ENCODE peak calls at places on chromosomes 11 and 22, in seven cellular contexts. E is right atrium auricular region, D is BJ, O is activated B cell treated with CpG ODN at 0.5 μM for 24 hours, Z is transverse colon, P is A549, X is AG09319. C is an unnamed sample.

GRCh38 chr11:68215087-68215445 is 2.0 kb upstream of the KMT5B start:
- DNase-seq in X (no peak), O (no peak), Z (no peak), P (no peak), E (no peak), D (no peak), C (no peak)

GRCh38 chr11:61752117-61752924 is at the start of gene MYRF:
- DNase-seq in O (peak), E (no peak), X (no peak), Z (peak), D (no peak), P (no peak), C (no peak)

GRCh38 chr11:30172158-30172557 is 58.7 kb upstream of the FSHB start:
- DNase-seq in O (no peak), P (no peak), Z (no peak), D (no peak), E (no peak), X (no peak), C (no peak)

GRCh38 chr22:26766510-26767350 is 109.3 kb downstream of the MIAT start:
- DNase-seq in E (no peak), O (no peak), Z (no peak), X (no peak), P (no peak), D (no peak), C (no peak)

GRCh38 chr11:1669546-1670218 is 27.3 kb upstream of the KRTAP5-6 start:
- DNase-seq in E (no peak), O (no peak), X (no peak), Z (no peak), P (no peak), D (no peak), C (no peak)

GRCh38 chr11:62560566-62561103 is 13.1 kb downstream of the EEF1G start:
- DNase-seq in O (no peak), P (peak), X (peak), D (peak), Z (peak), E (peak), C (no peak)

GRCh38 chr11:118666331-118666730 is 13.1 kb downstream of the TREH start:
- DNase-seq in P (no peak), E (no peak), D (no peak), Z (no peak), X (no peak), O (no peak), C (no peak)

GRCh38 chr11:78371221-78371899 is 46.3 kb downstream of the GAB2 start:
- DNase-seq in O (no peak), X (no peak), P (no peak), D (no peak), E (no peak), Z (no peak), C (no peak)

GRCh38 chr11:62269654-62270278 is at the start of gene SCGB2A2:
- DNase-seq in Z (no peak), X (no peak), P (no peak), O (no peak), E (no peak), D (no peak), C (no peak)

GRCh38 chr11:9512370-9513019 is 51.7 kb downstream of the ZNF143 start:
- DNase-seq in O (no peak), X (no peak), D (no peak), Z (no peak), E (no peak), P (no peak), C (no peak)

GRCh38 chr11:12160680-12161079 is 50.3 kb downstream of the MICAL2 start:
- DNase-seq in P (no peak), D (no peak), X (no peak), Z (no peak), O (no peak), E (no peak), C (no peak)

GRCh38 chr11:64266339-64266738 is 15.0 kb downstream of the PLCB3 start:
- DNase-seq in E (no peak), P (no peak), O (no peak), X (no peak), Z (no peak), D (no peak), C (no peak)

GRCh38 chr11:68889948-68890446 is 13.6 kb downstream of the MRPL21 start:
- DNase-seq in O (no peak), P (peak), Z (peak), E (peak), D (peak), X (peak), C (peak)

GRCh38 chr11:13338437-13339069 is 61.0 kb downstream of the BMAL1 start:
- DNase-seq in D (peak), Z (no peak), P (peak), O (no peak), X (peak), E (no peak), C (no peak)

GRCh38 chr22:17172172-17172833 is 13.2 kb upstream of the HDHD5 start:
- DNase-seq in D (no peak), E (peak), X (no peak), O (no peak), P (no peak), Z (no peak), C (no peak)

GRCh38 chr22:45318558-45319318 is 9.0 kb downstream of the FAM118A start:
- DNase-seq in E (no peak), D (no peak), P (no peak), X (no peak), Z (no peak), O (no peak), C (no peak)

GRCh38 chr22:45317551-45318167 is 7.9 kb downstream of the FAM118A start:
- DNase-seq in O (no peak), D (no peak), Z (peak), P (peak), X (peak), E (peak), C (no peak)

GRCh38 chr22:45318168-45318557 is 8.4 kb downstream of the FAM118A start:
- DNase-seq in E (peak), X (peak), D (peak), Z (peak), P (no peak), O (peak), C (no peak)

GRCh38 chr22:45320326-45320976 is 10.7 kb downstream of the FAM118A start:
- DNase-seq in Z (no peak), P (no peak), X (no peak), E (peak), O (no peak), D (no peak), C (no peak)

GRCh38 chr22:45319319-45319675 is 9.6 kb downstream of the FAM118A start:
- DNase-seq in P (no peak), E (no peak), D (no peak), O (no peak), Z (no peak), X (no peak), C (no peak)
- TF ChIP-seq CTCF in P (no peak), E (no peak), D (no peak), O (no peak), Z (no peak), X (no peak), C (no peak)

GRCh38 chr11:65433657-65434056 is 11.1 kb downstream of the NEAT1 start:
- DNase-seq in Z (peak), X (no peak), P (peak), E (peak), O (no peak), D (no peak), C (no peak)

GRCh38 chr11:65432133-65432650 is 9.6 kb downstream of the NEAT1 start:
- DNase-seq in P (no peak), O (no peak), Z (no peak), X (no peak), D (no peak), E (no peak), C (no peak)

GRCh38 chr11:65431452-65432132 is 9.0 kb downstream of the NEAT1 start:
- DNase-seq in O (no peak), P (peak), X (no peak), E (peak), D (no peak), Z (peak), C (no peak)

GRCh38 chr11:65434057-65434666 is 11.6 kb downstream of the NEAT1 start:
- DNase-seq in O (no peak), Z (peak), P (peak), X (no peak), E (peak), D (no peak), C (no peak)

GRCh38 chr11:65432686-65433582 is 10.3 kb downstream of the NEAT1 start:
- DNase-seq in P (peak), X (no peak), E (no peak), O (no peak), D (no peak), Z (peak), C (no peak)
- TF ChIP-seq CTCF in P (peak), X (peak), E (no peak), O (no peak), D (no peak), Z (peak), C (peak)

GRCh38 chr11:116454020-116454645 is 318.7 kb downstream of the BUD13 start:
- DNase-seq in Z (peak), D (no peak), E (no peak), X (no peak), P (peak), O (no peak), C (no peak)
- TF ChIP-seq CTCF in Z (peak), D (peak), E (no peak), X (peak), P (peak), O (no peak), C (peak)

GRCh38 chr11:15075162-15075526 is 1.8 kb downstream of the CALCB start:
- DNase-seq in E (no peak), D (no peak), O (no peak), P (no peak), Z (no peak), X (no peak), C (no peak)
- TF ChIP-seq CTCF in E (no peak), D (no peak), O (no peak), P (no peak), Z (peak), X (no peak), C (peak)

GRCh38 chr11:14418801-14419417 is 59.9 kb upstream of the RRAS2 start:
- DNase-seq in O (no peak), Z (no peak), P (peak), E (no peak), X (no peak), D (no peak), C (no peak)
- TF ChIP-seq CTCF in O (no peak), Z (peak), P (peak), E (no peak), X (peak), D (peak), C (peak)

GRCh38 chr11:33735426-33736147 is 636 bp downstream of the CD59 start:
- DNase-seq in Z (peak), X (no peak), D (no peak), O (peak), P (peak), E (no peak), C (no peak)

GRCh38 chr11:33733978-33734377 is 2.2 kb downstream of the CD59 start:
- DNase-seq in P (no peak), D (no peak), Z (no peak), E (no peak), O (no peak), X (no peak), C (no peak)

GRCh38 chr11:33734441-33735165 is 1.6 kb downstream of the CD59 start:
- DNase-seq in Z (peak), X (no peak), P (no peak), E (no peak), O (no peak), D (no peak), C (no peak)

GRCh38 chr11:33736148-33736809 is at the start of gene CD59:
- DNase-seq in E (peak), O (peak), X (peak), P (peak), Z (peak), D (peak), C (peak)

DNA sequence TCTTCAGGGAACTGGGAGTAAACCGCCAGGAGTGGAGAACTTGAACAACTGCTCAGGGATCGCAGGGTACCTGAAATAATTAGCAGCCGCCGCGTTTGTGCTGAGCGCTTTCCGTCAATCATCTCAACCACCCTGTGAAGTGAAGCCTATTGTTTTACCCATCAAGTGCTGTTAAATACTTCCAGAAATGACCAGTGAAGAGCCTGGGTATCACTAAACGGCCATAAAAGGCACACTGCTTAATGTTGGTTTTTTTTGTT is 1.1 kb downstream of the CD59 start:
- DNase-seq in E (no peak), D (no peak), P (no peak), Z (no peak), X (no peak), O (no peak), C (no peak)
- TF ChIP-seq CTCF in E (no peak), D (no peak), P (no peak), Z (no peak), X (no peak), O (no peak), C (no peak)

DNA sequence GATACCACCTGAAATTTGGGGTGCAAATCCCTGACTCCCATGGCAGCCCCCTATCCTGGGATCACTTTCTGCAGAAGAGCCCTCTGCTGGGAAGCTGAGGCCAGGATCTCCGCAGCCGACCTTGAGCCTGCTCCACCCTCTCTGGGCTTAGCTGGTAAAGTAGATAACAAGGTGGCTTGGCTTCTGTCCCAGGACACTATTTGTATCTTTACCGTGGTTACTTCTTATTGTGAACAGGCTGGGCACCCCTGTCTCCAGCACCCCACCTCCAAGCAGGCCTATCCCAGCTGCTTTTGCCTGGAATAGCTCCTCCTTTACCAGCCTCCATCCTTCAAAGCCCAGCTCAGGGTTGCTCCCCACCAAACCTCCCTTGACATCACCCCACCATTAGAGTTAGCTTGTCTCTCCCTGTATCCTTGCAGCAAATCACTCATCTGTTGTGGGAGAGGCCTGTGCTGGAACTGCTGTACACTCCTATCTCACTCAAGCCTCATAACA is 35.2 kb upstream of the P2RY2 start:
- DNase-seq in X (no peak), Z (peak), P (no peak), D (no peak), O (no peak), E (no peak), C (no peak)
- TF ChIP-seq CTCF in X (no peak), Z (peak), P (no peak), D (no peak), O (no peak), E (no peak), C (no peak)

DNA sequence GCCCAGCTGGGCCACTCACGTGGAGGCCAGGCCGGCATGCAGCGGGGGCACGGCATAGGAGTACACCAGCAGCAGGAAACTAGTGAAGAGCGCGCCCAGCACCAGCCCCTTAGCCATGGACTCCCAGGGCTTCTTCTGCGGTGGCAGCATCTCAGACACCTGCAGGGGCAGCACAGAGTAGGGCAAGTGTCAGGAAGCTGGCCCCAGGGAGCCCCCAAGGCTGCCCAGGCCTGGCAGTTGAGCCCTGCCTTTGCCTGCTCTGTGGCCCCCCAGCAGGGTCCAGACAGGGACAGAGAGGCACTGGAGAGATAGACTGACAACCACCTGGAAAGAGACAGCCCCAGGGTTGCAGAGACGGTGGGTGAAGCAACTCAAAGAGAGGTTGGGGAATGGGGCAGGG is 10.7 kb upstream of the SEC14L6 start:
- DNase-seq in X (no peak), P (no peak), D (no peak), E (no peak), O (no peak), Z (no peak), C (no peak)
- TF ChIP-seq CTCF in X (no peak), P (no peak), D (no peak), E (no peak), O (no peak), Z (no peak), C (no peak)

DNA sequence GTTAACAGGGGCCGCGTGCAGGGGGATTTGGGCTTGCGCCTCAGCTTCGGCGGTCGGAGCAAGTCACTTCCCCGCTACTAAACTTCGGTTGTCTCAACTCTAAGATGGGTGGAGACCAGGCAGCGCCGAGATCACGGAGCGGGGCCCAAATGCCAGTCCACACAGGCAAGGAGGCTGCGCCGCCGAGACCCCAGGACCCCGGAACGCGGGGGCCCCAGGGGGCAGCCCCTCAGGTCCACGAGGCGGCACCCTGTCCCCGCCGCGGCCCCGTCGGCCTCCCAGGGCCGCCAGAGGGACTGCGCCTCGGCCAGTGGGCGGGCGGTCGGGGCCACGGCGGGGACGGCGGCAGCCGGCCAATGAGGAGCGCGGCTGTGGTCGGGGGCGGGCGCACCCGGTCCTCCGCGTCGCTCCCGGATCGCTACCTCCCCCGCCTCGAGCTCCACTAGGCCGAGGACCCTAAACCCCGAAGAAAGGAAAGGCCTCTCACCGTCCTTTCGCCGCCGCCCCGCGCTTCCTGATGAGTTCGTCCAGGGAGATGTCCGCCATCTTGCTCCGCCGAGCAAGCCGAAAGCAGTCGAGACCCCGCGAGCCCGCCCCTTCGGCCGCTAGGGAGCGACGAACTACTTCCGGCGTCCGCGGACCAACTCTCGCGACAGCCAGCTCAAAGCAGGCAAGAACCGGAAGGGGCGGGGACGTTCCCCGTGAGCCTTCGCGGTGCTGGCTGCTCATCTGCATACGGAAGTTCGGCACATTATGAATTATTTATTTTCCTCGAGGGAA is at the start of gene POLDIP3:
- DNase-seq in D (peak), E (peak), O (peak), Z (peak), P (peak), X (peak), C (peak)
- TF ChIP-seq CTCF in D (peak), E (no peak), O (no peak), Z (no peak), P (no peak), X (peak), C (peak)